ENCODE peak calls at places on chromosomes 1 and 21, in six cellular contexts. Y, H, Z, W, O and F are unnamed samples. For H3K9me3, the result is how much of the 10 kb centered on the place peaks cover.

GRCh38 chr1:184905601-184906322 is 68.5 kb downstream of the NIBAN1 start:
- DNase-seq in O (no peak), Z (no peak), W (no peak), Y (no peak), H (no peak), F (no peak)

GRCh38 chr1:34824817-34825454 is 32.1 kb downstream of the GJA4 start:
- DNase-seq in Y (no peak), Z (no peak), O (no peak), W (no peak), H (no peak), F (no peak)

GRCh38 chr21:33380483-33380998 is 22.7 kb upstream of the IFNGR2 start:
- DNase-seq in W (no peak), O (peak), H (no peak), Y (peak), Z (peak), F (peak)

GRCh38 chr1:20100632-20101355 is 18.5 kb downstream of the PLA2G2D start:
- DNase-seq in H (peak), W (peak), O (peak), Y (peak), Z (peak), F (peak)

GRCh38 chr1:113835686-113836290 is 23.5 kb upstream of the RSBN1 start:
- DNase-seq in W (peak), O (peak), Z (peak), H (no peak), Y (peak), F (peak)

GRCh38 chr1:5478961-5479360 is 513.3 kb downstream of the NPHP4 start:
- DNase-seq in Z (no peak), O (no peak), H (no peak), W (no peak), Y (no peak), F (no peak)

GRCh38 chr1:117657031-117657430 is 51.2 kb downstream of the TENT5C start:
- DNase-seq in O (peak), H (peak), Y (no peak), W (no peak), Z (peak), F (peak)

GRCh38 chr1:152783095-152783494 is 3.0 kb upstream of the LCE1E start:
- DNase-seq in W (no peak), Z (peak), H (no peak), O (no peak), Y (no peak), F (no peak)

GRCh38 chr21:32690085-32690484 is 37.7 kb downstream of the SYNJ1 start:
- DNase-seq in H (no peak), Y (no peak), Z (no peak), W (no peak), O (peak), F (no peak)

GRCh38 chr1:66758247-66758755 is 6.0 kb downstream of the DYNLT5 start:
- DNase-seq in Z (no peak), Y (peak), O (peak), H (no peak), W (no peak), F (no peak)

GRCh38 chr1:4749406-4749805 is 95.0 kb downstream of the AJAP1 start:
- DNase-seq in H (no peak), W (no peak), Z (no peak), Y (no peak), O (no peak), F (no peak)

GRCh38 chr1:4703646-4704045 is 49.2 kb downstream of the AJAP1 start:
- DNase-seq in H (no peak), Z (no peak), O (no peak), Y (no peak), W (no peak), F (no peak)

GRCh38 chr1:225596152-225596551 is 56.8 kb downstream of the ENAH start:
- DNase-seq in W (no peak), O (peak), H (no peak), Z (peak), Y (no peak), F (no peak)

GRCh38 chr1:76826072-76826827 is 41.0 kb upstream of the ST6GALNAC5 start:
- DNase-seq in Z (peak), O (peak), H (no peak), Y (no peak), W (no peak), F (peak)

GRCh38 chr1:100187912-100188311 is 9.9 kb upstream of the LRRC39 start:
- DNase-seq in O (peak), Z (no peak), W (no peak), H (no peak), Y (no peak), F (peak)

GRCh38 chr1:65149391-65149729 is 1.4 kb downstream of the AK4 start:
- DNase-seq in W (peak), O (no peak), Y (no peak), H (peak), Z (peak), F (no peak)

GRCh38 chr1:21077085-21077484 is 99.6 kb downstream of the EIF4G3 start:
- DNase-seq in Z (peak), O (peak), W (no peak), H (no peak), Y (no peak), F (peak)

GRCh38 chr1:108559215-108560142 is at the start of gene EEIG2:
- DNase-seq in O (peak), Z (peak), H (peak), Y (peak), W (peak), F (peak)

GRCh38 chr1:157641177-157641576 is 43.3 kb upstream of the FCRL4 start:
- DNase-seq in H (no peak), Z (no peak), Y (no peak), W (no peak), O (no peak), F (no peak)

GRCh38 chr1:146032613-146033219 is 11.2 kb upstream of the HJV start:
- DNase-seq in W (peak), H (no peak), Y (peak), O (peak), Z (peak), F (peak)

GRCh38 chr1:11617314-11617713 is 36.9 kb downstream of the FBXO2 start:
- DNase-seq in W (no peak), Y (no peak), O (no peak), Z (no peak), H (no peak), F (no peak)

GRCh38 chr1:242057745-242058115 is 58.8 kb upstream of the MAP1LC3C start:
- DNase-seq in Z (no peak), Y (no peak), O (no peak), W (peak), H (no peak), F (no peak)

GRCh38 chr21:31326478-31327247 is 17.4 kb downstream of the TIAM1 start:
- DNase-seq in Y (no peak), Z (no peak), W (no peak), H (no peak), O (no peak), F (peak)

GRCh38 chr1:12573015-12573825 is 44.8 kb downstream of the DHRS3 start:
- DNase-seq in H (no peak), Z (no peak), O (no peak), W (no peak), Y (no peak), F (no peak)

GRCh38 chr1:90717665-90718410 is 736 bp upstream of the BARHL2 start:
- DNase-seq in W (peak), Z (no peak), Y (peak), O (peak), H (no peak), F (no peak)

GRCh38 chr21:34809822-34810221 is 141.0 kb downstream of the CLIC6 start:
- DNase-seq in W (no peak), Z (no peak), Y (no peak), O (no peak), H (no peak), F (no peak)

GRCh38 chr21:34806423-34806822 is 137.6 kb downstream of the CLIC6 start:
- DNase-seq in H (no peak), Z (no peak), O (no peak), W (no peak), Y (no peak), F (no peak)

GRCh38 chr21:34808569-34809204 is 139.9 kb downstream of the CLIC6 start:
- DNase-seq in Y (no peak), O (peak), Z (peak), W (no peak), H (no peak), F (peak)

GRCh38 chr21:34807146-34807880 is 138.5 kb downstream of the CLIC6 start:
- DNase-seq in W (no peak), Z (peak), O (peak), H (no peak), Y (no peak), F (peak)

GRCh38 chr21:34807881-34808568 is 139.2 kb downstream of the CLIC6 start:
- DNase-seq in Z (peak), Y (no peak), O (peak), W (no peak), H (no peak), F (peak)
- H3K4me3 ChIP-seq in Z (no peak), Y (no peak), O (no peak), W (no peak), H (peak), F (peak)

GRCh38 chr1:172851871-172852270 is 193.0 kb downstream of the FASLG start:
- DNase-seq in W (no peak), H (no peak), O (no peak), Y (no peak), Z (no peak), F (no peak)

GRCh38 chr1:172855841-172856382 is 194.8 kb downstream of the TNFSF18 start:
- DNase-seq in Z (no peak), H (no peak), W (no peak), Y (no peak), O (no peak), F (no peak)

GRCh38 chr1:172845865-172846264 is 187.0 kb downstream of the FASLG start:
- DNase-seq in O (no peak), Z (no peak), H (no peak), Y (no peak), W (no peak), F (no peak)

GRCh38 chr1:172849653-172850052 is 190.8 kb downstream of the FASLG start:
- DNase-seq in W (no peak), Y (no peak), Z (no peak), O (no peak), H (no peak), F (no peak)

DNA sequence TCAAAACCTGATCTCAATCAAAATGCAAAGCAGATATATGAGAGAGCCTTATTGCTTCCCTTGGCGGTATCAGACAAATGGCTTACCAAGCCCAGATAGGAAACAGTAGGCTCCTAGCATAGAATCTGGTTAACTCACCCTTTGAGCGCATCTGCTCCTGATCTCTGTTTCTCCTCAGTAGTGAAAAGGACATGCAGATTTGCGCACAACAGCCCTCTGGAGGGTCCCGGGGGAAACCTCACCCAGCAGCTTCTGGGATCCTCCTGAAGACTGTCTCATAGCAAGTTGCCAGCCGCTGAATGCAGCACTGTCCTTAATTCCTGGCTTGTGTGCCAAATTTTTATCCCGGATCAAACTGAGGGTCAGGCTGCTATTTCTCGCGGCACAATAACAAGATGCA is 192.2 kb downstream of the FASLG start:
- DNase-seq in O (no peak), Z (no peak), Y (no peak), H (no peak), W (peak), F (no peak)
- H3K9ac ChIP-seq in O (no peak), Z (no peak), Y (no peak), H (no peak), W (no peak), F (no peak)

GRCh38 chr1:163074716-163075284 is 5.6 kb downstream of the RGS4 start:
- DNase-seq in O (no peak), Z (no peak), H (no peak), Y (no peak), W (no peak), F (no peak)
- H3K9me3 ChIP-seq in O (under half), Z (under half), H (under half), Y (under half), W (under half), F (under half)

GRCh38 chr1:6603851-6604558 is 1.3 kb upstream of the KLHL21 start:
- DNase-seq in Z (peak), H (peak), O (peak), W (peak), Y (peak), F (peak)
- H3K4me3 ChIP-seq in Z (no peak), H (no peak), O (peak), W (peak), Y (peak), F (peak)

GRCh38 chr1:202034683-202035462 is 24.5 kb downstream of the ELF3 start:
- DNase-seq in W (no peak), O (peak), H (no peak), Y (peak), Z (peak), F (peak)

GRCh38 chr1:202037706-202038296 is 27.4 kb downstream of the ELF3 start:
- DNase-seq in H (no peak), Z (peak), W (no peak), Y (no peak), O (peak), F (peak)

GRCh38 chr1:202036595-202037387 is 26.4 kb downstream of the ELF3 start:
- DNase-seq in Y (no peak), H (no peak), Z (no peak), W (no peak), O (no peak), F (no peak)

GRCh38 chr1:202034149-202034682 is 23.8 kb downstream of the ELF3 start:
- DNase-seq in H (no peak), O (no peak), Y (no peak), Z (no peak), W (no peak), F (no peak)

GRCh38 chr1:202038688-202039346 is 28.4 kb downstream of the ELF3 start:
- DNase-seq in Y (no peak), Z (no peak), H (no peak), O (no peak), W (no peak), F (no peak)
- H3K9ac ChIP-seq in Y (no peak), Z (no peak), H (no peak), O (no peak), W (no peak), F (no peak)

GRCh38 chr1:166007176-166007575 is 159.6 kb downstream of the FAM78B start:
- DNase-seq in W (no peak), O (no peak), Y (no peak), Z (no peak), H (no peak), F (no peak)
- H3K9me3 ChIP-seq in W (under half), O (under half), Y (under half), Z (under half), H (under half), F (under half)

GRCh38 chr1:240711020-240711419 is 99.1 kb upstream of the GREM2 start:
- DNase-seq in H (no peak), W (no peak), O (no peak), Z (no peak), Y (no peak), F (no peak)

GRCh38 chr1:240705584-240705983 is 93.6 kb upstream of the GREM2 start:
- DNase-seq in W (no peak), H (no peak), Y (no peak), O (peak), Z (no peak), F (peak)

GRCh38 chr1:240712014-240712731 is 100.2 kb upstream of the GREM2 start:
- DNase-seq in Y (no peak), W (no peak), O (peak), H (no peak), Z (no peak), F (peak)

GRCh38 chr1:240706150-240706904 is 94.4 kb upstream of the GREM2 start:
- DNase-seq in W (no peak), O (peak), Y (no peak), Z (no peak), H (no peak), F (peak)

DNA sequence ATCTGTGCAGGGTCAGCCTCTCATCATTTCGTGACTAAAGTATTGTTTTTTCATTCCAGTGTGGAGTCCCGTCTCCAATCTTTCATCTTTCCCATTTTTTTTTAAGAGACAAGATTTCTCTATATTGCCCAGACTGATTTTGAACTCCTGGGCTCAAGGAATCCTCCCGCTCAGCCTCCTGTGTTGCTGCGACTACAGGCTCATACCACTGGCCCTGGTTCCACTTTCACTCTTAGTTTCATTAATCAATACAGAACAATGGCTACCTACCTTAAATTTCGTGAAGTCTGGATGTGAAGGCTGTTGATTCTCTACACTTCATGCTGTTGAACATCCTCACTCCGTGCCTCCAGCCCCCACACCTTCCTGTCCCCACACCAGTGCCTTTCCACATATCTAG is 97.7 kb upstream of the GREM2 start:
- DNase-seq in W (no peak), Y (no peak), O (no peak), Z (no peak), H (no peak), F (no peak)
- H3K4me3 ChIP-seq in W (no peak), Y (no peak), O (no peak), Z (no peak), H (no peak), F (no peak)

GRCh38 chr1:224502459-224503160 is 68.0 kb upstream of the WDR26 start:
- DNase-seq in O (no peak), Y (peak), W (peak), Z (peak), H (peak), F (no peak)
- H3K9ac ChIP-seq in O (peak), Y (peak), W (no peak), Z (peak), H (no peak), F (peak)